ENCODE peak calls at places on chromosomes 5 and 9, in six cellular contexts. One of them, this sample, is unnamed.

GRCh38 chr5:149799965-149800516 is 69.9 kb downstream of the PPARGC1B start:
- DNase-seq in AG08396: no peak
- DNase-seq in sigmoid colon: no peak
- DNase-seq in fibroblast of the aortic adventitia: no peak
- DNase-seq in GM13976: no peak
- DNase-seq in left ventricle myocardium superior: no peak
- DNase-seq in this sample: no peak

GRCh38 chr5:43041669-43042175 is 1.6 kb upstream of the ANXA2R start:
- DNase-seq in sigmoid colon: peak; percentile 80
- DNase-seq in GM13976: no peak
- DNase-seq in left ventricle myocardium superior: peak; percentile 80
- DNase-seq in fibroblast of the aortic adventitia: peak; percentile 91
- DNase-seq in AG08396: peak; percentile 52
- DNase-seq in this sample: no peak

GRCh38 chr9:18071651-18072060 is 402.3 kb upstream of the ADAMTSL1 start:
- DNase-seq in sigmoid colon: no peak
- DNase-seq in fibroblast of the aortic adventitia: peak; percentile 13
- DNase-seq in AG08396: no peak
- DNase-seq in left ventricle myocardium superior: no peak
- DNase-seq in GM13976: no peak
- DNase-seq in this sample: no peak

GRCh38 chr5:169127431-169127830 is 173.5 kb downstream of the SLIT3 start:
- DNase-seq in fibroblast of the aortic adventitia: no peak
- DNase-seq in GM13976: no peak
- DNase-seq in sigmoid colon: no peak
- DNase-seq in AG08396: no peak
- DNase-seq in left ventricle myocardium superior: no peak
- DNase-seq in this sample: no peak

GRCh38 chr5:174533771-174534221 is 190.6 kb upstream of the MSX2 start:
- DNase-seq in GM13976: no peak
- DNase-seq in left ventricle myocardium superior: no peak
- DNase-seq in fibroblast of the aortic adventitia: peak; percentile 80
- DNase-seq in sigmoid colon: no peak
- DNase-seq in AG08396: peak; percentile 80
- DNase-seq in this sample: no peak

GRCh38 chr9:133703571-133704399 is 34.4 kb downstream of the SARDH start:
- DNase-seq in GM13976: no peak
- DNase-seq in AG08396: no peak
- DNase-seq in left ventricle myocardium superior: peak; percentile 10
- DNase-seq in fibroblast of the aortic adventitia: no peak
- DNase-seq in sigmoid colon: peak; percentile 56
- DNase-seq in this sample: no peak

GRCh38 chr5:14316471-14316870 is 173.3 kb downstream of the TRIO start:
- DNase-seq in fibroblast of the aortic adventitia: no peak
- DNase-seq in sigmoid colon: no peak
- DNase-seq in GM13976: no peak
- DNase-seq in left ventricle myocardium superior: peak; percentile 52
- DNase-seq in AG08396: peak; percentile 20
- DNase-seq in this sample: no peak

GRCh38 chr5:83036991-83037390 is 40.2 kb downstream of the TMEM167A start:
- DNase-seq in fibroblast of the aortic adventitia: no peak
- DNase-seq in GM13976: no peak
- DNase-seq in sigmoid colon: no peak
- DNase-seq in left ventricle myocardium superior: no peak
- DNase-seq in AG08396: no peak
- DNase-seq in this sample: no peak

GRCh38 chr9:13113201-13113600 is 166.3 kb downstream of the MPDZ start:
- DNase-seq in AG08396: no peak
- DNase-seq in fibroblast of the aortic adventitia: peak; percentile 77
- DNase-seq in sigmoid colon: no peak
- DNase-seq in left ventricle myocardium superior: no peak
- DNase-seq in GM13976: no peak
- DNase-seq in this sample: no peak

GRCh38 chr5:172133359-172134029 is 54.5 kb downstream of the STK10 start:
- DNase-seq in fibroblast of the aortic adventitia: peak; percentile 82
- DNase-seq in sigmoid colon: peak; percentile 73
- DNase-seq in left ventricle myocardium superior: no peak
- DNase-seq in GM13976: no peak
- DNase-seq in AG08396: peak; percentile 84
- DNase-seq in this sample: no peak

GRCh38 chr9:94948567-94949235 is 222.2 kb downstream of the AOPEP start:
- DNase-seq in left ventricle myocardium superior: no peak
- DNase-seq in fibroblast of the aortic adventitia: peak; percentile 47
- DNase-seq in sigmoid colon: no peak
- DNase-seq in GM13976: no peak
- DNase-seq in AG08396: no peak
- DNase-seq in this sample: peak; percentile 66

GRCh38 chr5:157912621-157913325 is 53.8 kb upstream of the CLINT1 start:
- DNase-seq in GM13976: no peak
- DNase-seq in sigmoid colon: no peak
- DNase-seq in left ventricle myocardium superior: no peak
- DNase-seq in AG08396: no peak
- DNase-seq in fibroblast of the aortic adventitia: no peak
- DNase-seq in this sample: no peak

GRCh38 chr9:69773258-69773657 is 13.4 kb upstream of the PTAR1 start:
- DNase-seq in left ventricle myocardium superior: no peak
- DNase-seq in fibroblast of the aortic adventitia: no peak
- DNase-seq in AG08396: no peak
- DNase-seq in sigmoid colon: no peak
- DNase-seq in GM13976: no peak
- DNase-seq in this sample: no peak

GRCh38 chr5:170722316-170722715 is 61.2 kb upstream of the GABRP start:
- DNase-seq in left ventricle myocardium superior: no peak
- DNase-seq in fibroblast of the aortic adventitia: no peak
- DNase-seq in sigmoid colon: no peak
- DNase-seq in AG08396: no peak
- DNase-seq in GM13976: no peak
- DNase-seq in this sample: no peak

GRCh38 chr9:92740969-92741368 is 23.7 kb downstream of the BICD2 start:
- DNase-seq in GM13976: no peak
- DNase-seq in AG08396: no peak
- DNase-seq in left ventricle myocardium superior: no peak
- DNase-seq in sigmoid colon: no peak
- DNase-seq in fibroblast of the aortic adventitia: no peak
- DNase-seq in this sample: no peak

This sample was measured in amygdala.